ENCODE peak calls at places on chromosomes 6 and 20, in four cellular contexts. One of them, this sample, is unnamed.
A peak's percentile ranks its signal among the peaks of the same experiment; 100 is the strongest.

GRCh38 chr6:7219310-7219709 is 93.7 kb downstream of the SSR1 start:
- DNase-seq in HL-60: no peak
- DNase-seq in GM12878: no peak
- DNase-seq in K562: peak; percentile 51
- DNase-seq in this sample: no peak

GRCh38 chr6:18016698-18017097 is 29.3 kb upstream of the KIF13A start:
- DNase-seq in HL-60: no peak
- DNase-seq in GM12878: no peak
- DNase-seq in K562: no peak
- DNase-seq in this sample: no peak

GRCh38 chr6:49570474-49571079 is 20.1 kb downstream of the C6orf141 start:
- DNase-seq in HL-60: no peak
- DNase-seq in GM12878: no peak
- DNase-seq in K562: peak; percentile 29
- DNase-seq in this sample: no peak

GRCh38 chr6:141562181-141562800 is 570.4 kb upstream of the GJE1 start:
- DNase-seq in HL-60: peak; percentile 3
- DNase-seq in GM12878: no peak
- DNase-seq in K562: peak; percentile 30
- DNase-seq in this sample: no peak

GRCh38 chr6:38750968-38751615 is 36.0 kb downstream of the DNAH8 start:
- DNase-seq in HL-60: no peak
- DNase-seq in GM12878: no peak
- DNase-seq in K562: no peak
- DNase-seq in this sample: no peak

GRCh38 chr6:46949662-46950280 is 28.0 kb upstream of the ADGRF5 start:
- DNase-seq in HL-60: no peak
- DNase-seq in GM12878: no peak
- DNase-seq in K562: no peak
- DNase-seq in this sample: no peak

GRCh38 chr20:52379723-52380336 is 188.3 kb upstream of the ZFP64 start:
- DNase-seq in HL-60: peak; percentile 7
- DNase-seq in GM12878: no peak
- DNase-seq in K562: peak; percentile 27
- DNase-seq in this sample: no peak

GRCh38 chr20:10115021-10115420 is 80.2 kb downstream of the ANKEF1 start:
- DNase-seq in HL-60: no peak
- DNase-seq in GM12878: no peak
- DNase-seq in K562: no peak
- DNase-seq in this sample: no peak

GRCh38 chr6:7108196-7108963 is 619 bp downstream of the RREB1 start:
- DNase-seq in HL-60: no peak
- DNase-seq in GM12878: no peak
- DNase-seq in K562: peak; percentile 70
- DNase-seq in this sample: no peak

GRCh38 chr6:33297956-33298772 is 578 bp downstream of the RGL2 start:
- DNase-seq in HL-60: peak; percentile 86
- DNase-seq in GM12878: no peak
- DNase-seq in K562: peak; percentile 92
- DNase-seq in this sample: peak; percentile 81

GRCh38 chr6:107633680-107634141 is 143.8 kb downstream of the SOBP start:
- DNase-seq in HL-60: no peak
- DNase-seq in GM12878: no peak
- DNase-seq in K562: no peak
- DNase-seq in this sample: no peak

GRCh38 chr6:166596741-166597507 is 10.4 kb upstream of the RAMACL start:
- DNase-seq in HL-60: no peak
- DNase-seq in GM12878: no peak
- DNase-seq in K562: no peak
- DNase-seq in this sample: no peak

GRCh38 chr20:8331740-8332412 is 199.8 kb downstream of the PLCB1 start:
- DNase-seq in HL-60: no peak
- DNase-seq in GM12878: no peak
- DNase-seq in K562: no peak
- DNase-seq in this sample: no peak

GRCh38 chr6:36873612-36874011 is 991 bp downstream of the PPIL1 start:
- DNase-seq in HL-60: no peak
- DNase-seq in GM12878: no peak
- DNase-seq in K562: peak; percentile 61
- DNase-seq in this sample: no peak

GRCh38 chr20:33685328-33686007 is 717 bp downstream of the E2F1 start:
- DNase-seq in HL-60: peak; percentile 61
- DNase-seq in GM12878: peak; percentile 62
- DNase-seq in K562: peak; percentile 87
- DNase-seq in this sample: peak; percentile 71

GRCh38 chr6:306641-307061 is 14.4 kb downstream of the DUSP22 start:
- DNase-seq in HL-60: no peak
- DNase-seq in GM12878: no peak
- DNase-seq in K562: peak; percentile 18
- DNase-seq in this sample: no peak

DNA sequence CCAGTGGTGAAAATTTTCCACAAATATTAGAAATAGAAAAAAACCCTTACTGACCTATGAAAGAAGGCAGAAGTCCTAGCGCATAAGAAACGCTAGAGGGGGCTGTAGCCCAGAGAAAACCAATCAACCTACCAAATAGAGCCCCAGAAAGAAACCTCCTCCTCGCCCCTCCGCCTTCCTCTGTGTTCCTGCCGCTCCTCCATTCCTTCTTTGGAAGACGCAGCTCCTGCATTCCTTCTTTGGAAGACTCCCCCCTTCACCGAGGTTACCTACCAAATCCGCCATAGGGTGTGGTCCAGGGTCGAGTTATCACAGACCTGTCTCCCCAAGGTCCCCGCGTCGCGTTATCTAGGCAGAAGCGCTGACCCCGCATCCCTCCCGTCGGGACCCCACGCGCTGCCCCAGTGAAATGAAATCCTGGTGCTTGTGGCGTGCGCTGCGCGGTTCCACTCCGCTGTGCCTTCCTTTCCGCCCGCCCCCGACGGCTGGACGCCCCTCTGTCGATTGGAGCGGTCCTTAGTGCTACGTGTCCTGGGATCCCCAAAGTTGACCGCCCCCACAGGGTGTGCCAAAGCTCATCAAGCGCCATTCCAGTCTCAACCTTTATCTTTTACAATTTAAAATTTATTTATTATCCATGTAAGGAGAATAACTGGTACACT is 12.9 kb downstream of the RPP21 start:
- DNase-seq in HL-60: peak; percentile 42
- DNase-seq in GM12878: no peak
- DNase-seq in K562: peak; percentile 75
- DNase-seq in this sample: peak; percentile 35
- TF ChIP-seq SPI1 in HL-60: no peak
- TF ChIP-seq SPI1 in GM12878: no peak
- TF ChIP-seq SPI1 in K562: no peak
- TF ChIP-seq SPI1 in this sample: no peak

GRCh38 chr6:25921525-25922203 is 8.8 kb downstream of the SLC17A2 start:
- DNase-seq in HL-60: no peak
- DNase-seq in GM12878: no peak
- DNase-seq in K562: no peak
- DNase-seq in this sample: no peak

GRCh38 chr6:25925808-25926325 is 4.6 kb downstream of the SLC17A2 start:
- DNase-seq in HL-60: no peak
- DNase-seq in GM12878: no peak
- DNase-seq in K562: no peak
- DNase-seq in this sample: no peak

GRCh38 chr6:25918083-25918683 is 12.3 kb downstream of the SLC17A2 start:
- DNase-seq in HL-60: no peak
- DNase-seq in GM12878: no peak
- DNase-seq in K562: no peak
- DNase-seq in this sample: no peak

GRCh38 chr6:25919657-25920056 is 10.8 kb downstream of the SLC17A2 start:
- DNase-seq in HL-60: no peak
- DNase-seq in GM12878: no peak
- DNase-seq in K562: no peak
- DNase-seq in this sample: no peak

DNA sequence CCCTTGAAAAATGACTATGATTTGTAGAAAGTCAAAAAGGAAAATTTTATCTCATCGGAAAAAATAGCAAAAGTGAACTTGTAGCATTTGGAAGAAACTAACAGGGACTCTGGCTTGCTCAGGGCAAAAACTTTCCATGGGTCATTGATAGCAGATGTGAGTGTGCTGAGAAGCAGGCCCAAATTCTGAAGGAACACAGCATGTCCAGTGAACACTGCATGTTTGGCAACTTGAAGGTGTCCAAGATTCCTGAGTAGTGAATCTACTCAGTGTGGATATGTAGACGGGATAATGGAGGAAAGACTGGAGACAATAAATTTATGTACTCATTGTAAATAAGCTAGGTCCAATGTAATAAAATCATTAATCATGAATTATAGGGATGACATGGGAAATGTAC is 8.2 kb downstream of the SLC17A2 start:
- DNase-seq in HL-60: no peak
- DNase-seq in GM12878: no peak
- DNase-seq in K562: no peak
- DNase-seq in this sample: no peak
- TF ChIP-seq POLR2AphosphoS5 in HL-60: no peak
- TF ChIP-seq POLR2AphosphoS5 in GM12878: no peak
- TF ChIP-seq POLR2AphosphoS5 in K562: no peak
- TF ChIP-seq POLR2AphosphoS5 in this sample: no peak

DNA sequence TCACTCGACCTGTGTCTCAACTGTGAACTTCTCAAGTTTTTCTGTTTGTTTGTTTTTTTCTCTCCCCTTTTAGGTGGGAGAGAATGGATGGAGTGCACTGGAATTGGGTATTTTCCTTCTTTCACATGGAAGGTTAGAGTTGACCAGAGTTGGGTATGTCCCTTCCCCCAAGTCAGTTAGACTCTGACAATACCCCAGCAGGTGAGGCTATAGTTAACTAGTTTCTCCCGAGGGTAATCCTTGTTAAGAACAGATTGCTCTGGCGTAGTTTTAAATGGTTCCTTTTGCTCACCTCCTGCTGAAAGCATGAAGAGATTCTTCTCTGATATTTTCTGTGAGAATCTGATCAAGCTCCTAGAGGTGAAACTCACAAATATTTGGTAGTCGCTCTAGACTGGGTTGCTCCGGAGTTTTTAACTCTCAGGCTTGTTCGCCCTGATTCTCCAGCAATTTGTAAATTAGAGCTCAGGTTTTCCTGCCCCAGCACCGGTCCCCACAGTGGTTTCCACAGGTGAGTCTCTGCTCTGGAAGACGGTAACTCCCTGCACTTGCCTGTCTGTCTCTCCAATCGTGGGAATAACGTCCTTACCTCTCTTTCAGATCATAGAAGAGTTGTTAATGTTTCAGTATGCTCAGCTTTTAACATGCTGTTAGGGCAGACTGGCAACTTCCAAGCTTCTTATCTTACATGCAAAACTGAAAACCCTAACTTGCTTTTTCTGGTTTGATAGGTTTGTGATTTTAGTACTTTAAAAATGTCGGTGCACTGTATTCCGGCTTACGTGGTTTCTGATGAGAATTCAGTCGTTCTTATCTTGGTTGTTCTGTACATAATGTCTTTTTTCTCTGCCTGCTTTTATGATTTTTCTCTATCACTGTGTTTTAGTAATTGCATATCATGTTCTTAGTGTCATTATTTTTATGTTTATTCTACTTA is 111.2 kb upstream of the HIVEP1 start:
- DNase-seq in HL-60: no peak
- DNase-seq in GM12878: no peak
- DNase-seq in K562: no peak
- DNase-seq in this sample: no peak
- TF ChIP-seq SPI1 in HL-60: no peak
- TF ChIP-seq SPI1 in GM12878: no peak
- TF ChIP-seq SPI1 in K562: no peak
- TF ChIP-seq SPI1 in this sample: no peak

GRCh38 chr20:48970681-48971370 is 49.3 kb downstream of the ARFGEF2 start:
- DNase-seq in HL-60: no peak
- DNase-seq in GM12878: no peak
- DNase-seq in K562: no peak
- DNase-seq in this sample: no peak

GRCh38 chr20:48959902-48960550 is 38.5 kb downstream of the ARFGEF2 start:
- DNase-seq in HL-60: peak; percentile 15
- DNase-seq in GM12878: no peak
- DNase-seq in K562: no peak
- DNase-seq in this sample: no peak

GRCh38 chr20:48962976-48963730 is 41.6 kb downstream of the ARFGEF2 start:
- DNase-seq in HL-60: peak; percentile 3
- DNase-seq in GM12878: no peak
- DNase-seq in K562: no peak
- DNase-seq in this sample: no peak

GRCh38 chr20:48965189-48965910 is 43.8 kb downstream of the ARFGEF2 start:
- DNase-seq in HL-60: no peak
- DNase-seq in GM12878: no peak
- DNase-seq in K562: no peak
- DNase-seq in this sample: no peak
- TF ChIP-seq POLR2AphosphoS5 in HL-60: no peak
- TF ChIP-seq POLR2AphosphoS5 in GM12878: no peak
- TF ChIP-seq POLR2AphosphoS5 in K562: no peak
- TF ChIP-seq POLR2AphosphoS5 in this sample: no peak

GRCh38 chr6:151118453-151119123 is 121.2 kb upstream of the AKAP12 start:
- DNase-seq in HL-60: no peak
- DNase-seq in GM12878: no peak
- DNase-seq in K562: no peak
- DNase-seq in this sample: no peak

GRCh38 chr6:151119823-151120524 is 119.8 kb upstream of the AKAP12 start:
- DNase-seq in HL-60: no peak
- DNase-seq in GM12878: no peak
- DNase-seq in K562: peak; percentile 13
- DNase-seq in this sample: no peak

DNA sequence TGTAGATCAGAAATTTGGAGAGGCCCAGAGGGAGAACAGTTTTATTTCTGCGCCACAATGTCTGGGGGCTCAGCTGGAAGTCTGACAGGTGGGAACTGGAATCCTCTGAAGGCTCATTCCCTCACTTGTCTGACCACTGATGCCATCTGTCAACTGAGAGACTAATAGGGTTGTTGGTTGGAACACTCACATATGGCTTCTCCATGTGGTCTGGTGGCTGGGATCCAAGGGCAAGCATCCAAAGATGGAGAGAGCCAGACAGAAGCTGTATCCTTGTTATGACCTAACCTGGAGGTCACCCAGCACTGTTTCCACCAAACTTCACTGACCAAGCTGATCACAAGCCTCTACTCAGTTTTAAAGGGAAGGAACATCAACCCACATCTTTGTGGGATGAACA is 117.9 kb upstream of the AKAP12 start:
- DNase-seq in HL-60: no peak
- DNase-seq in GM12878: no peak
- DNase-seq in K562: no peak
- DNase-seq in this sample: no peak
- TF ChIP-seq SPI1 in HL-60: no peak
- TF ChIP-seq SPI1 in GM12878: no peak
- TF ChIP-seq SPI1 in K562: no peak
- TF ChIP-seq SPI1 in this sample: no peak

DNA sequence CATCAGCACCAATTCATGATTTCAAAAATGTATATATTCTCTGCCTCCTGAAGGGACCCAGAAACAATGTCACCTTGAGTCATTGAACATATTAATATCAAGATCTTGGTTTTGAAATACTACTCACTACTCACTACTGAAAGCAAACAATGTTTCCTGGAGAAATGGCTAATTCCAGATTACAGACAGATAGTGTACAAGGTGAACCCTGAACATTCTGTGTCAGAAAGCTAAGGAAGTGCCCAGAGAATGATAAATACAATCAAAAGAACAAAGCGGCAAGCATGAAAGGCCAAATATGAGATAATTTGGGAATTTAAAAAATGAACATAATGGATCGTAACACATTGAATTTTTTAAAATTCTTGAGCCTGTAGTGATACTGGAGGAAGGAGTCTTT is 101.5 kb upstream of the TENT5A start:
- DNase-seq in HL-60: no peak
- DNase-seq in GM12878: no peak
- DNase-seq in K562: no peak
- DNase-seq in this sample: no peak
- TF ChIP-seq POLR2AphosphoS5 in HL-60: no peak
- TF ChIP-seq POLR2AphosphoS5 in GM12878: no peak
- TF ChIP-seq POLR2AphosphoS5 in K562: no peak
- TF ChIP-seq POLR2AphosphoS5 in this sample: no peak

This sample was measured in GM12891.